ENCODE peak calls at places on chromosomes 6 and 20, in five cellular contexts. Z is OCI-M1; Y is activated T-helper 1 cell treated with anti-CD3 and anti-CD28 coated beads, Interleukin-2, amount 50 U/mL, for 16 hours; E is activated CD4-positive, alpha-beta T cell treated with anti-CD3 and anti-CD28 coated beads for 48 hours; K is ELF-1. V is an unnamed sample.

GRCh38 chr20:22744341-22745193 is 160.2 kb upstream of the FOXA2 start:
- DNase-seq in E (no peak), K (no peak), Y (no peak), Z (no peak), V (no peak)

GRCh38 chr6:149593443-149593842 is 27.3 kb downstream of the GINM1 start:
- DNase-seq in Z (no peak), E (no peak), K (no peak), Y (no peak), V (no peak)

GRCh38 chr6:110950443-110950842 is 8.1 kb upstream of the GTF3C6 start:
- DNase-seq in E (no peak), K (no peak), Z (no peak), Y (no peak), V (no peak)

GRCh38 chr6:50819527-50819905 is 845 bp downstream of the TFAP2B start:
- DNase-seq in K (peak), Z (no peak), E (no peak), Y (no peak), V (no peak)

GRCh38 chr6:128241221-128241620 is 279.2 kb downstream of the PTPRK start:
- DNase-seq in E (no peak), Z (no peak), Y (no peak), K (no peak), V (no peak)

GRCh38 chr20:51500936-51501335 is 41.6 kb downstream of the NFATC2 start:
- DNase-seq in E (peak), Y (no peak), Z (peak), K (no peak), V (no peak)

GRCh38 chr6:149431905-149432775 is 32.1 kb downstream of the SUMO4 start:
- DNase-seq in E (peak), Y (peak), Z (peak), K (peak), V (peak)

GRCh38 chr6:46437671-46438221 is 53.5 kb downstream of the RCAN2 start:
- DNase-seq in Y (no peak), K (no peak), E (no peak), Z (peak), V (no peak)

GRCh38 chr20:48057251-48057650 is 272.0 kb upstream of the SULF2 start:
- DNase-seq in Y (no peak), E (no peak), K (no peak), Z (no peak), V (no peak)

GRCh38 chr20:59194023-59194935 is 30.7 kb downstream of the ZNF831 start:
- DNase-seq in E (no peak), Y (no peak), K (no peak), Z (no peak), V (no peak)

GRCh38 chr6:56794421-56794820 is 151.7 kb upstream of the DST start:
- DNase-seq in E (no peak), Z (no peak), K (peak), Y (no peak), V (no peak)

GRCh38 chr6:136547336-136547735 is 2.9 kb downstream of the MAP7 start:
- DNase-seq in E (no peak), Z (peak), Y (no peak), K (no peak), V (no peak)

GRCh38 chr6:139369568-139370046 is 4.8 kb downstream of the CITED2 start:
- DNase-seq in E (no peak), K (peak), Y (no peak), Z (peak), V (no peak)

GRCh38 chr6:117559299-117559698 is 43.0 kb downstream of the GOPC start:
- DNase-seq in E (no peak), K (no peak), Y (no peak), Z (no peak), V (no peak)

GRCh38 chr20:63122626-63123025 is 93.3 kb downstream of the YTHDF1 start:
- DNase-seq in Y (no peak), Z (no peak), K (no peak), E (no peak), V (no peak)

GRCh38 chr20:58349586-58349985 is 39.4 kb upstream of the VAPB start:
- DNase-seq in Y (no peak), E (no peak), K (no peak), Z (no peak), V (no peak)

GRCh38 chr6:71444222-71444621 is 155.6 kb downstream of the OGFRL1 start:
- DNase-seq in Z (peak), E (no peak), K (no peak), Y (no peak), V (no peak)